ENCODE peak calls at places on chromosomes 6 and 20, in four cellular contexts. C is uterus, D is tibial artery, H is Peyer's patch. B is an unnamed sample.

GRCh38 chr20:58054744-58055373 is 173.6 kb downstream of the ANKRD60 start:
- DNase-seq in H (peak; percentile 45), D (peak; percentile 72), C (peak; percentile 91), B (no peak)

GRCh38 chr20:36498386-36499179 is 42.7 kb upstream of the MYL9 start:
- DNase-seq in C (no peak), D (no peak), H (peak; percentile 35), B (no peak)

GRCh38 chr6:26196846-26197683 is 109.8 kb downstream of the HFE start:
- DNase-seq in H (peak; percentile 94), D (peak; percentile 89), C (peak; percentile 90), B (peak; percentile 94)

GRCh38 chr20:10672579-10673127 is 1.1 kb downstream of the JAG1 start:
- DNase-seq in H (peak; percentile 81), D (peak; percentile 80), C (peak; percentile 57), B (peak; percentile 77)

GRCh38 chr20:2163312-2163711 is 61.7 kb downstream of the STK35 start:
- DNase-seq in D (peak; percentile 38), C (no peak), H (no peak), B (no peak)

GRCh38 chr6:96611342-96611964 is 48.5 kb downstream of the FHL5 start:
- DNase-seq in D (no peak), C (no peak), H (no peak), B (peak; percentile 25)

GRCh38 chr6:160767019-160767646 is 65.1 kb downstream of the PLG start:
- DNase-seq in H (peak; percentile 65), C (peak; percentile 78), D (peak; percentile 71), B (peak; percentile 83)

GRCh38 chr20:21101453-21102251 is 4.5 kb downstream of the LINC00237 start:
- DNase-seq in D (no peak), H (no peak), C (no peak), B (peak; percentile 30)

GRCh38 chr6:31354788-31355539 is 2.0 kb downstream of the HLA-B start:
- DNase-seq in D (no peak), C (no peak), H (no peak), B (peak; percentile 23)

GRCh38 chr20:39778847-39779641 is 816.9 kb downstream of the DHX35 start:
- DNase-seq in H (no peak), D (no peak), C (no peak), B (no peak)

GRCh38 chr20:668638-669037 is 7.0 kb downstream of the SCRT2 start:
- DNase-seq in C (no peak), D (no peak), H (no peak), B (no peak)

GRCh38 chr6:73131706-73132105 is 93.6 kb downstream of the KHDC1L start:
- DNase-seq in C (no peak), H (no peak), D (no peak), B (no peak)

GRCh38 chr6:89925826-89926225 is 31.6 kb downstream of the GJA10 start:
- DNase-seq in D (no peak), C (no peak), H (no peak), B (no peak)

GRCh38 chr20:32439132-32439829 is 81.2 kb downstream of the ASXL1 start:
- DNase-seq in C (no peak), D (no peak), H (peak; percentile 24), B (no peak)

GRCh38 chr20:46501337-46501942 is 11.9 kb downstream of the ZNF334 start:
- DNase-seq in H (no peak), D (no peak), C (no peak), B (no peak)
- H3K36me3 ChIP-seq in H (no peaks in the 10 kb centered on the region), D (peaks cover 4% of the 10 kb centered on the region), C (no peaks in the 10 kb centered on the region), B (no peaks in the 10 kb centered on the region)

GRCh38 chr20:24912397-24913075 is 36.5 kb upstream of the CST7 start:
- DNase-seq in H (no peak), D (peak; percentile 55), C (no peak), B (no peak)
- H3K4me3 ChIP-seq in H (no peak overlapping the region), D (no peak overlapping the region), C (no peak overlapping the region), B (no peak overlapping the region)

DNA sequence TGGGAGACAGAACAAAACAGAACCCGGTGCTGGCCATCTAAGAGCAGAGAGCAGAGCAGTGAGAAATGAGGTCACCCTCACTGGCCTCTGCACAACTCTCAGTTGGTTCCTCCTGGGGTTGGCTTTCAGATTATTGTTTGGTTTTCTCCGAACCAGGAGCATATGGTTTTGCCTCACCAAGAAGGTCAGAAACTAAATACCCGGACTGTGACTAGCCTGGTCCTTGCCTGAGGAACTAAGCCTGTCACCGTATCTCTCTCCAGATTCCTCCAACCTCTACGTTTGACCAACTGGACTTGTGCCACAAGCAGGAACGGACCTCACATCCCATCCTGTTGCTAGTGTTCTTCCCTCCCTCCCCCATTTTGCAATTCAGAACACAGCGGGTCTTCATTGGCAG is 450.4 kb upstream of the JARID2 start:
- DNase-seq in H (no peak), C (no peak), D (no peak), B (no peak)
- TF ChIP-seq CTCF in H (no peak), C (no peak), D (no peak), B (no peak)

DNA sequence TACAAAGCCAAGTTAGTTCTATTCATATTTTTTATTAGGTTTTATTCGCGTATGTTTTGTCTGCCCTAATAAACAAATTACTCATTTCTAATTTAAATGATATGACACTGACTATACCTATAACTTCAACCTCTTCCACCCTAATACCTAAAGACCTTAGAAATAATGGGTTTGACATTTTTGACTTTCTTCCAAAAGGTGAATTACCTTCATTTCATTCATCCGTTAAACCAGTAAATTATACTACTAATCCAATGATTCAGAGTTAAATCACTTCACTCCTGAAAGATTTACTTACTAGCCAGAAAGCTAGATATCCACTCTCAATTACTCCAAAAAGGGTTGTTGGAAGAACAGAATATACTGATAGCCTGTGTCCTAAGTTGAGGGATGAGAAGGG is 5.2 kb downstream of the MRPS10 start:
- DNase-seq in H (no peak), C (no peak), D (no peak), B (no peak)
- H3K36me3 ChIP-seq in H (no peaks in the 10 kb centered on the region), C (no peaks in the 10 kb centered on the region), D (peaks cover 58% of the 10 kb centered on the region), B (peaks cover 11% of the 10 kb centered on the region)

GRCh38 chr6:134642217-134642616 is 307.7 kb downstream of the ALDH8A1 start:
- DNase-seq in H (peak; percentile 48), D (no peak), C (no peak), B (no peak)

GRCh38 chr6:134637847-134638438 is 312.0 kb downstream of the ALDH8A1 start:
- DNase-seq in C (no peak), D (no peak), H (no peak), B (no peak)

GRCh38 chr6:134640229-134640628 is 309.7 kb downstream of the ALDH8A1 start:
- DNase-seq in D (no peak), H (no peak), C (no peak), B (no peak)

GRCh38 chr6:134642819-134643218 is 307.1 kb downstream of the ALDH8A1 start:
- DNase-seq in D (no peak), C (no peak), H (no peak), B (no peak)

GRCh38 chr6:134640975-134641429 is 308.9 kb downstream of the ALDH8A1 start:
- DNase-seq in H (peak; percentile 93), C (peak; percentile 69), D (peak; percentile 90), B (peak; percentile 15)
- H3K4me3 ChIP-seq in H (no peak overlapping the region), C (no peak overlapping the region), D (no peak overlapping the region), B (no peak overlapping the region)

DNA sequence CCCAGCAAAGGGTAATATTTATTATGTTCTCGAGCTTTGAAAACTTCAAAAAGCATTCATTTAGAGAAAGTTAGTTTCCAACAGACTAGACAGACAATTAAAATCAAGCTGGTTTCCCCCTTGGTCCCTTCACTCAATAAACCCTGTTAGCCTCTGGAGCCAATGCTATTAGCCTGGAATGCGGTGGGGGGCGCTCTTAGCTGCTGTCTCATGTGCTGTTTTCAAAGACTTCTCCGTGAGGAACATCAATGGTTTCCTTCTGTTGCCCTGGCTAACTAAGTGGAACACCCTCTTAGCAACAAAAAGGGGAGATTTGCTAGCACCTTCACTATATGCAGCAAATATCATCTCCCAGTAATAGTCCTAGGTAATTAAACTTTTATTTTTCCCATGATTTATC is 86.4 kb downstream of the LY86 start:
- DNase-seq in H (no peak), C (no peak), D (no peak), B (no peak)
- TF ChIP-seq CTCF in H (no peak), C (no peak), D (no peak), B (peak; percentile 24)

GRCh38 chr6:99412065-99412464 is 13.0 kb downstream of the PNISR start:
- DNase-seq in D (no peak), C (no peak), H (no peak), B (no peak)
- H3K36me3 ChIP-seq in D (peaks cover 22% of the 10 kb centered on the region), C (no peaks in the 10 kb centered on the region), H (no peaks in the 10 kb centered on the region), B (no peaks in the 10 kb centered on the region)

DNA sequence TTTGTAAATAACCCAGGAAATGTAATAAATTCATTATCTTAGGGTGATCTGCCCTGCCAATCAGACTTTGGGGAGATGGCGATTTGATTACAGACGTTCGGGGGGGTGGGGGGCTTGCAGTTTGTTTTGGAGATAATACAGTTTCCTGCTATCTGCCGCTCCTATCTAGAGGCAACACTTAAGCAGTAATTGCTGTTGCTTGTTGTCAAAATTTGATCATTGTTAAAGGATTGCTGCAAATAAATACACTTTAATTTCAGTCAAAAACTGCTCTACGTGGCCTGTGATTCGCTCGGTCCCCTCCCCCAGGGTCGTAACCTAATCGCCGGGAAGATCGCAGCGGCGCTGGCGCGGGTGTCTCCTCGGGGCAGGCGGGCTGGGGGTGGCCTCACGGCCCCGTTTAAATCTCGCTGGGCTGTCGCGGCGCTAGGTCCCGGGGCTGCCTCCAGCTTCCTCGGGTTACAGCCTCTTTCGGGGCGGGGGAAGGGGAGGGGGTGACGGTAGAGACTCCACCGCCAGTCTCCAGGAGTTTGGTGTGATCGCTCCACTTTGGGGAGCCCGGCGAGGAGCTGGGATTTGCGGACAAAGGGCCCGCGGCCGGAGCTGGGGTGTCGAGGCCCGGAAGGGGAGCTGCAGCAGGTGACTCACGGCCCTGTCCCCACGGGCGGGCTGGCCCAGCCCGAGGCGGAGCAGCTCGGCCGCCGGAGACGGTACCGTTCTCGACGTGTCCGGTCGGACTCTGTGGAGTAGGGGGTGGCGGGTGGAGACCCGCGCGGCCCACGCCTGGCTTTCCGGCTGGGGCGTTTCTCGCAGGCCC is 4.1 kb downstream of the FOXC1 start:
- DNase-seq in C (no peak), H (peak; percentile 56), D (peak; percentile 69), B (no peak)
- H3K4me3 ChIP-seq in C (peak overlapping the region; percentile 9), H (no peak overlapping the region), D (peak overlapping the region; percentile 93), B (no peak overlapping the region)

GRCh38 chr6:109059148-109059547 is 35.5 kb downstream of the SESN1 start:
- DNase-seq in H (no peak), C (no peak), D (no peak), B (no peak)

GRCh38 chr6:109062216-109062615 is 32.4 kb downstream of the SESN1 start:
- DNase-seq in D (no peak), H (no peak), C (no peak), B (no peak)

GRCh38 chr6:109060585-109060984 is 34.1 kb downstream of the SESN1 start:
- DNase-seq in C (no peak), H (no peak), D (no peak), B (no peak)

GRCh38 chr6:109058620-109059019 is 36.0 kb downstream of the SESN1 start:
- DNase-seq in C (no peak), H (no peak), D (no peak), B (no peak)

GRCh38 chr6:109059591-109060021 is 35.0 kb downstream of the SESN1 start:
- DNase-seq in C (no peak), D (no peak), H (no peak), B (no peak)
- TF ChIP-seq CTCF in C (peak; percentile 8), D (peak; percentile 21), H (no peak), B (no peak)

GRCh38 chr20:63768591-63769515 is 29.3 kb downstream of the SLC2A4RG start:
- DNase-seq in H (no peak), D (no peak), C (no peak), B (no peak)

GRCh38 chr20:63765918-63766317 is 26.3 kb downstream of the SLC2A4RG start:
- DNase-seq in C (no peak), D (no peak), H (no peak), B (no peak)

GRCh38 chr20:63766695-63767426 is 27.3 kb downstream of the SLC2A4RG start:
- DNase-seq in C (no peak), H (no peak), D (no peak), B (no peak)

GRCh38 chr20:63767886-63768285 is 28.3 kb downstream of the SLC2A4RG start:
- DNase-seq in H (no peak), C (no peak), D (no peak), B (no peak)

GRCh38 chr20:63767456-63767855 is 27.9 kb downstream of the SLC2A4RG start:
- DNase-seq in C (no peak), H (no peak), D (no peak), B (no peak)
- H3K36me3 ChIP-seq in C (no peaks in the 10 kb centered on the region), H (no peaks in the 10 kb centered on the region), D (no peaks in the 10 kb centered on the region), B (no peaks in the 10 kb centered on the region)